ENCODE peak calls at places on chromosomes 1 and 21, in six cellular contexts. S is fibroblast of pulmonary artery, V is SK-N-DZ, G is NT2/D1, N is fibroblast of villous mesenchyme, M is T-cell. U is an unnamed sample.

GRCh38 chr1:99767996-99768524 is 1.6 kb upstream of the FRRS1 start:
- DNase-seq in G (no peak), V (no peak), M (no peak), S (peak; percentile 65), N (no peak), U (no peak)

GRCh38 chr1:56967900-56968832 is 2.4 kb upstream of the C8B start:
- DNase-seq in V (no peak), N (peak; percentile 2), G (peak; percentile 39), M (no peak), S (peak; percentile 37), U (peak; percentile 15)

GRCh38 chr1:117541003-117541402 is 64.8 kb upstream of the TENT5C start:
- DNase-seq in G (no peak), S (peak; percentile 39), N (peak; percentile 65), M (no peak), V (no peak), U (no peak)

GRCh38 chr1:185644531-185644930 is 89.7 kb upstream of the HMCN1 start:
- DNase-seq in G (no peak), M (no peak), V (no peak), N (no peak), S (no peak), U (no peak)

GRCh38 chr1:6248798-6249731 is 5.1 kb downstream of the HES3 start:
- DNase-seq in G (no peak), S (no peak), M (no peak), V (no peak), N (no peak), U (no peak)

GRCh38 chr1:64361974-64362373 is 108.0 kb upstream of the CACHD1 start:
- DNase-seq in G (no peak), N (no peak), S (no peak), M (no peak), V (no peak), U (no peak)

GRCh38 chr1:26368486-26368885 is 4.1 kb downstream of the ZNF683 start:
- DNase-seq in G (no peak), S (no peak), V (no peak), M (no peak), N (no peak), U (no peak)

GRCh38 chr1:206560021-206560716 is 52.1 kb downstream of the EIF2D start:
- DNase-seq in N (no peak), S (peak; percentile 18), G (peak; percentile 33), V (no peak), M (no peak), U (no peak)

GRCh38 chr21:34935868-34936267 is 113.2 kb downstream of the RUNX1 start:
- DNase-seq in S (no peak), M (no peak), G (no peak), V (no peak), N (no peak), U (no peak)

GRCh38 chr1:214569357-214570004 is 18.1 kb upstream of the PTPN14 start:
- DNase-seq in G (no peak), S (no peak), V (no peak), N (no peak), M (no peak), U (peak; percentile 82)

GRCh38 chr1:233034845-233035244 is 84.4 kb downstream of the NTPCR start:
- DNase-seq in V (peak; percentile 93), G (no peak), N (peak; percentile 12), M (no peak), S (no peak), U (no peak)

GRCh38 chr1:196393742-196394141 is 214.5 kb downstream of the KCNT2 start:
- DNase-seq in S (peak; percentile 79), G (no peak), M (no peak), N (peak; percentile 30), V (no peak), U (peak; percentile 41)

GRCh38 chr1:191134796-191135195 is 657.1 kb upstream of the BRINP3 start:
- DNase-seq in V (no peak), S (peak; percentile 45), M (no peak), G (no peak), N (no peak), U (no peak)

GRCh38 chr1:30514137-30514654 is 209.2 kb downstream of the MATN1 start:
- DNase-seq in M (no peak), V (no peak), N (no peak), S (no peak), G (no peak), U (no peak)

GRCh38 chr1:181104790-181105133 is 16.3 kb downstream of the IER5 start:
- DNase-seq in M (no peak), G (no peak), V (peak; percentile 59), N (no peak), S (no peak), U (no peak)

GRCh38 chr21:21028275-21028814 is 30.1 kb downstream of the NCAM2 start:
- DNase-seq in G (no peak), M (no peak), N (no peak), V (no peak), S (peak; percentile 14), U (no peak)

GRCh38 chr1:10211805-10212405 is 1.5 kb downstream of the KIF1B start:
- DNase-seq in G (no peak), M (no peak), S (no peak), V (peak; percentile 52), N (no peak), U (no peak)

GRCh38 chr1:184457500-184457899 is 70.7 kb downstream of the C1orf21 start:
- DNase-seq in V (no peak), M (no peak), N (peak; percentile 57), G (no peak), S (peak; percentile 18), U (peak; percentile 50)

GRCh38 chr1:159197767-159198557 is 6.7 kb upstream of the ACKR1 start:
- DNase-seq in V (peak; percentile 86), N (peak; percentile 75), S (peak; percentile 85), G (peak; percentile 88), M (no peak), U (peak; percentile 72)

GRCh38 chr21:14864211-14865021 is 200.4 kb downstream of the NRIP1 start:
- DNase-seq in M (no peak), S (peak; percentile 88), N (peak; percentile 89), V (peak; percentile 67), G (peak; percentile 47), U (peak; percentile 86)

GRCh38 chr1:247962911-247963588 is 2.0 kb upstream of the OR2AK2 start:
- DNase-seq in G (no peak), N (no peak), M (no peak), S (no peak), V (no peak), U (no peak)

GRCh38 chr1:34164510-34165381 is at the start of gene CSMD2:
- DNase-seq in N (peak; percentile 34), S (peak; percentile 22), V (no peak), G (no peak), M (no peak), U (peak; percentile 23)

GRCh38 chr1:40662151-40662550 is 3.3 kb downstream of the RIMS3 start:
- DNase-seq in M (no peak), S (no peak), G (no peak), V (peak; percentile 49), N (no peak), U (no peak)

GRCh38 chr1:1006305-1007159 is 6.6 kb upstream of the HES4 start:
- DNase-seq in S (no peak), M (peak; percentile 3), G (no peak), V (no peak), N (no peak), U (no peak)

GRCh38 chr1:248847956-248848561 is 10.0 kb downstream of the ZNF672 start:
- DNase-seq in G (no peak), M (no peak), V (no peak), S (no peak), N (no peak), U (no peak)

GRCh38 chr21:33266784-33267135 is 593 bp downstream of the IL10RB start:
- DNase-seq in N (no peak), S (no peak), M (no peak), G (no peak), V (no peak), U (no peak)

GRCh38 chr1:236947794-236948193 is 56.4 kb downstream of the MT1HL1 start:
- DNase-seq in G (no peak), S (no peak), N (no peak), V (no peak), M (no peak), U (no peak)